ENCODE peak calls at places on chromosomes 13 and 19, in nine cellular contexts. One of them, this sample, is unnamed.

GRCh38 chr19:37251308-37252229 is 33.6 kb downstream of the ZNF383 start:
- DNase-seq in breast epithelium: peak
- DNase-seq in Peyer's patch: peak
- DNase-seq in fibroblast of pulmonary artery: peak
- DNase-seq in tibial nerve: peak
- DNase-seq in vagina: no peak
- DNase-seq in AG04450: peak
- DNase-seq in dorsolateral prefrontal cortex: peak
- DNase-seq in heart left ventricle: peak
- DNase-seq in this sample: peak

GRCh38 chr13:112867301-112867711 is 101.7 kb upstream of the MCF2L start:
- DNase-seq in breast epithelium: no peak
- DNase-seq in Peyer's patch: no peak
- DNase-seq in fibroblast of pulmonary artery: no peak
- DNase-seq in tibial nerve: no peak
- DNase-seq in vagina: no peak
- DNase-seq in AG04450: no peak
- DNase-seq in dorsolateral prefrontal cortex: no peak
- DNase-seq in heart left ventricle: no peak
- DNase-seq in this sample: no peak

GRCh38 chr13:94712812-94713555 is 639 bp upstream of the SOX21 start:
- DNase-seq in breast epithelium: no peak
- DNase-seq in Peyer's patch: no peak
- DNase-seq in fibroblast of pulmonary artery: peak
- DNase-seq in tibial nerve: no peak
- DNase-seq in vagina: no peak
- DNase-seq in AG04450: no peak
- DNase-seq in dorsolateral prefrontal cortex: peak
- DNase-seq in heart left ventricle: no peak
- DNase-seq in this sample: peak

GRCh38 chr13:92187378-92187989 is 789.1 kb downstream of the GPC5 start:
- DNase-seq in breast epithelium: no peak
- DNase-seq in Peyer's patch: no peak
- DNase-seq in fibroblast of pulmonary artery: peak
- DNase-seq in tibial nerve: peak
- DNase-seq in vagina: no peak
- DNase-seq in AG04450: no peak
- DNase-seq in dorsolateral prefrontal cortex: no peak
- DNase-seq in heart left ventricle: no peak
- DNase-seq in this sample: no peak

GRCh38 chr13:111429064-111429558 is 108.7 kb downstream of the TEX29 start:
- DNase-seq in breast epithelium: no peak
- DNase-seq in Peyer's patch: no peak
- DNase-seq in fibroblast of pulmonary artery: peak
- DNase-seq in tibial nerve: peak
- DNase-seq in vagina: no peak
- DNase-seq in AG04450: no peak
- DNase-seq in dorsolateral prefrontal cortex: no peak
- DNase-seq in heart left ventricle: no peak
- DNase-seq in this sample: peak

GRCh38 chr13:19782049-19782726 is 557 bp downstream of the PSPC1 start:
- DNase-seq in breast epithelium: peak
- DNase-seq in Peyer's patch: peak
- DNase-seq in fibroblast of pulmonary artery: peak
- DNase-seq in tibial nerve: peak
- DNase-seq in vagina: no peak
- DNase-seq in AG04450: no peak
- DNase-seq in dorsolateral prefrontal cortex: peak
- DNase-seq in heart left ventricle: peak
- DNase-seq in this sample: peak

GRCh38 chr13:35349673-35350278 is 126.7 kb downstream of the MAB21L1 start:
- DNase-seq in breast epithelium: no peak
- DNase-seq in Peyer's patch: no peak
- DNase-seq in fibroblast of pulmonary artery: peak
- DNase-seq in tibial nerve: no peak
- DNase-seq in vagina: no peak
- DNase-seq in AG04450: no peak
- DNase-seq in dorsolateral prefrontal cortex: no peak
- DNase-seq in heart left ventricle: no peak
- DNase-seq in this sample: no peak

GRCh38 chr13:102569488-102569887 is 27.3 kb upstream of the TPP2 start:
- DNase-seq in breast epithelium: no peak
- DNase-seq in Peyer's patch: no peak
- DNase-seq in fibroblast of pulmonary artery: peak
- DNase-seq in tibial nerve: no peak
- DNase-seq in vagina: no peak
- DNase-seq in AG04450: no peak
- DNase-seq in dorsolateral prefrontal cortex: no peak
- DNase-seq in heart left ventricle: no peak
- DNase-seq in this sample: peak

GRCh38 chr19:3822683-3823344 is 36.6 kb upstream of the MATK start:
- DNase-seq in breast epithelium: no peak
- DNase-seq in Peyer's patch: no peak
- DNase-seq in fibroblast of pulmonary artery: no peak
- DNase-seq in tibial nerve: no peak
- DNase-seq in vagina: no peak
- DNase-seq in AG04450: no peak
- DNase-seq in dorsolateral prefrontal cortex: no peak
- DNase-seq in heart left ventricle: no peak
- DNase-seq in this sample: no peak

GRCh38 chr19:3819989-3820388 is 33.8 kb upstream of the MATK start:
- DNase-seq in breast epithelium: no peak
- DNase-seq in Peyer's patch: no peak
- DNase-seq in fibroblast of pulmonary artery: no peak
- DNase-seq in tibial nerve: no peak
- DNase-seq in vagina: no peak
- DNase-seq in AG04450: no peak
- DNase-seq in dorsolateral prefrontal cortex: no peak
- DNase-seq in heart left ventricle: no peak
- DNase-seq in this sample: no peak

GRCh38 chr19:3821857-3822364 is 35.7 kb upstream of the MATK start:
- DNase-seq in breast epithelium: peak
- DNase-seq in Peyer's patch: peak
- DNase-seq in fibroblast of pulmonary artery: peak
- DNase-seq in tibial nerve: peak
- DNase-seq in vagina: no peak
- DNase-seq in AG04450: no peak
- DNase-seq in dorsolateral prefrontal cortex: no peak
- DNase-seq in heart left ventricle: peak
- DNase-seq in this sample: no peak

GRCh38 chr19:3823345-3823704 is 37.1 kb upstream of the MATK start:
- DNase-seq in breast epithelium: no peak
- DNase-seq in Peyer's patch: no peak
- DNase-seq in fibroblast of pulmonary artery: no peak
- DNase-seq in tibial nerve: no peak
- DNase-seq in vagina: no peak
- DNase-seq in AG04450: no peak
- DNase-seq in dorsolateral prefrontal cortex: no peak
- DNase-seq in heart left ventricle: no peak
- DNase-seq in this sample: no peak

DNA sequence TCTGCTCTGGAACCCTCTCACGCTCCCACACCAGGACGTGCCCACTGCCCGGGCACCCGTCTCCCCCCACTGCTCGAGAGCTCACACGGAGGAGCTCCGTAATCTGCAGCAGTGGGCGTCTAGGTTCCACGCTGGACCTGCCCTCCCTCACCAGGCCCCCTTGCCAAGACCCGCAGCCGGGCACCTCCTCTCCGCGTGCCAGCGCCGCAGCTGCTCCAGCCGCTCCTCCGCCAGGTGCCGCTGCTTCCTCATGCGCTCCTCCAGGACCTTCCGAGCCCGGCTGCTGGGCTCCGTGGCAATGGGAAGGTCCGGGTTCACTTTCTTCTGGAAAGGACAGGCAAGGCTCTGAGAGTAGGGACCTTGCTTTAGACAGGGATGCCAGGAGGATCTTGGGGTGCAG is 35.0 kb upstream of the MATK start:
- DNase-seq in breast epithelium: no peak
- DNase-seq in Peyer's patch: no peak
- DNase-seq in fibroblast of pulmonary artery: no peak
- DNase-seq in tibial nerve: no peak
- DNase-seq in vagina: no peak
- DNase-seq in AG04450: no peak
- DNase-seq in dorsolateral prefrontal cortex: no peak
- DNase-seq in heart left ventricle: no peak
- DNase-seq in this sample: no peak
- TF ChIP-seq CTCF in breast epithelium: no peak
- TF ChIP-seq CTCF in Peyer's patch: no peak
- TF ChIP-seq CTCF in fibroblast of pulmonary artery: no peak
- TF ChIP-seq CTCF in tibial nerve: no peak
- TF ChIP-seq CTCF in vagina: no peak
- TF ChIP-seq CTCF in AG04450: no peak
- TF ChIP-seq CTCF in dorsolateral prefrontal cortex: no peak
- TF ChIP-seq CTCF in heart left ventricle: no peak
- TF ChIP-seq CTCF in this sample: no peak

GRCh38 chr19:389935-390289 is 19.0 kb downstream of the C2CD4C start:
- DNase-seq in breast epithelium: no peak
- DNase-seq in Peyer's patch: no peak
- DNase-seq in fibroblast of pulmonary artery: no peak
- DNase-seq in tibial nerve: no peak
- DNase-seq in vagina: no peak
- DNase-seq in AG04450: no peak
- DNase-seq in dorsolateral prefrontal cortex: peak
- DNase-seq in heart left ventricle: no peak
- DNase-seq in this sample: no peak
- H3K4me3 ChIP-seq in breast epithelium: no peak
- H3K4me3 ChIP-seq in Peyer's patch: no peak
- H3K4me3 ChIP-seq in fibroblast of pulmonary artery: no peak
- H3K4me3 ChIP-seq in tibial nerve: no peak
- H3K4me3 ChIP-seq in vagina: no peak
- H3K4me3 ChIP-seq in AG04450: no peak
- H3K4me3 ChIP-seq in dorsolateral prefrontal cortex: no peak
- H3K4me3 ChIP-seq in heart left ventricle: no peak
- H3K4me3 ChIP-seq in this sample: no peak

GRCh38 chr19:296476-297225 is 5.4 kb upstream of the PLPP2 start:
- DNase-seq in breast epithelium: no peak
- DNase-seq in Peyer's patch: peak
- DNase-seq in fibroblast of pulmonary artery: no peak
- DNase-seq in tibial nerve: no peak
- DNase-seq in vagina: no peak
- DNase-seq in AG04450: no peak
- DNase-seq in dorsolateral prefrontal cortex: peak
- DNase-seq in heart left ventricle: no peak
- DNase-seq in this sample: no peak

GRCh38 chr19:293436-294110 is 2.4 kb upstream of the PLPP2 start:
- DNase-seq in breast epithelium: peak
- DNase-seq in Peyer's patch: peak
- DNase-seq in fibroblast of pulmonary artery: no peak
- DNase-seq in tibial nerve: no peak
- DNase-seq in vagina: no peak
- DNase-seq in AG04450: no peak
- DNase-seq in dorsolateral prefrontal cortex: no peak
- DNase-seq in heart left ventricle: no peak
- DNase-seq in this sample: no peak

GRCh38 chr19:295687-296370 is 4.6 kb upstream of the PLPP2 start:
- DNase-seq in breast epithelium: peak
- DNase-seq in Peyer's patch: peak
- DNase-seq in fibroblast of pulmonary artery: no peak
- DNase-seq in tibial nerve: no peak
- DNase-seq in vagina: no peak
- DNase-seq in AG04450: no peak
- DNase-seq in dorsolateral prefrontal cortex: no peak
- DNase-seq in heart left ventricle: no peak
- DNase-seq in this sample: no peak

GRCh38 chr19:294341-294818 is 3.2 kb upstream of the PLPP2 start:
- DNase-seq in breast epithelium: peak
- DNase-seq in Peyer's patch: peak
- DNase-seq in fibroblast of pulmonary artery: peak
- DNase-seq in tibial nerve: no peak
- DNase-seq in vagina: no peak
- DNase-seq in AG04450: no peak
- DNase-seq in dorsolateral prefrontal cortex: no peak
- DNase-seq in heart left ventricle: no peak
- DNase-seq in this sample: no peak

DNA sequence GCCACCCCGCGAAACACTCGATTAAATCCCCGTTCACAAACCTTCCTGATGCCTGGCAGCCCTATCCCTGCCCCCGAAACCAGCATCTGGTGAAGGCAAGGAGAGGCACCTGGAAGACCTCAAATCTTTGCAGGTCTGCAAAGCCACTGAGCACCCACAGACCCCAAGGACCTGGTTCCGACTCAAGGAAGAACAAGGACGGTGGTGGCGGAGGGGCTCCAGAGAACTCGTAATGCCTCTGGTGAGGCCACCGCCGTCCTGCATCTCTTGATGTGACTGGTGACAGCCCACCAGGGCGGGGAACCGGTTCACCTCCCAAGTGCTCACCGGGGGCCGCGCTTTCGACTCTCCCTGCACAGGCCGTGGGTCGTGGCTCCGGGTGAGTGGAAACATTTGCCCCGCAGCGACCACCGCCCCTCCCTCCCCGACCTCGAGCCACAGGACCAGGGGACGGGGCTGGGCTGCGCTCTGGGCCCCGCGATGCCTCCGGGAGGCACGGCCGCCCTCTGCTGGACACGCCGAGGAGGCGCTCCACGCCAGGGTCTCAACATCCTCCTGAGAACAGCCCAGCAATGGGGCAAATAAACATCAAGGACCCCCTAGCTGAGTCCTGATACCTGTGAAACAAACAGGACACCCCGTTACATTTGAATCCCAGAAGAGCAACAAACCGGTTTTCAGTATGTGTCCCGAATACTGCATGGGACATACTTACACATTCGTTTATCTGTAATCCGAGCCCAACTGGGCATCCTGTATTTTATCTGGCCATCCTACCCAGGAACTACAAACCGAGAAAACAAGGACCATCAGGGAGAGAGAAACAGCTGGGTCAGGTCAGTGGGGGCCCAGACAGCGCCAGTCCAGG is 3.9 kb upstream of the PLPP2 start:
- DNase-seq in breast epithelium: peak
- DNase-seq in Peyer's patch: peak
- DNase-seq in fibroblast of pulmonary artery: peak
- DNase-seq in tibial nerve: no peak
- DNase-seq in vagina: no peak
- DNase-seq in AG04450: no peak
- DNase-seq in dorsolateral prefrontal cortex: no peak
- DNase-seq in heart left ventricle: no peak
- DNase-seq in this sample: no peak
- TF ChIP-seq CTCF in breast epithelium: peak
- TF ChIP-seq CTCF in Peyer's patch: peak
- TF ChIP-seq CTCF in fibroblast of pulmonary artery: peak
- TF ChIP-seq CTCF in tibial nerve: peak
- TF ChIP-seq CTCF in vagina: no peak
- TF ChIP-seq CTCF in AG04450: peak
- TF ChIP-seq CTCF in dorsolateral prefrontal cortex: peak
- TF ChIP-seq CTCF in heart left ventricle: peak
- TF ChIP-seq CTCF in this sample: peak

DNA sequence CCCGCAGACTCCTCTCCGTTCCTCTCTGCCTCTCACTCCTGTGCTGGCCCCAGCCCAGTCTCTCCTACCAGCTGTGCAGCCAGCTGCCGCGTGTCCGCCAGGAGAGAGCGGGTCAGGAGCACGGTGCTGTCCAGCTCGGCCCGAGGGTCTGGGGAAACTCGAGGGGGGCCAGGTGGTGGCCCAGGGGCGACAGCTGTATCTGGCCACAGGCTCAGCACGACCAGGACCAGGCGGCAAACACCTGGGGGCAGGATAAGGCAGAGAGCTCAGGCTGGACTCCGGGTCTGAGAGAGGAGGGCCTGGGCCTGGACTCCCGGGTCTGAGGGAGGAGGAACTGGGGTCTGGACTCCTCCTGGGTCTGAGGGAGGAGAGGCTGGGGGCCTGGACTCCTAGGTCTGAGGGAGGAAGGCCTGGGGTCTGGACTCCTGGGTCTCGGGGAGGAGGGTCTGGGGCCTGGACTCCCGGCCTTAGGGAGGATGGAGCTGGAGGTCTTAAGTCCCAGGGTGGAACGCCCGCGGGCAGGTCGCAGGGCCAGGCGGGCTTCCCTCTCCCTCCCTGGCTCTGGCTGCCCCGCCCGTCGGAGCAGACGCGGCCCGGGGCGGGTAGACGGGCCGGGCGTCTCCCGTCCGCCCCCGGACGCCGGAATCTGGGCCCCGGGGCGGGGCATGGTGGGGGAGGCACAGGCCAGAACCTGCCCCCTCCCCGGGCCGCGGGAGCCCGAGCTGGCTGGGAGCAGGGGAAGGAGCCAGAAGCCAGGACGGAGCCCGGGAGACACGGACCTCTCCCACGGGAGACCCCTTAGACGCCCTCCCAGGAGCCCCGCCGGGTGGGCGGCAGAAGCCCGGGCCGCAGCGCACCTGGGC is 1.3 kb downstream of the IL11 start:
- DNase-seq in breast epithelium: no peak
- DNase-seq in Peyer's patch: no peak
- DNase-seq in fibroblast of pulmonary artery: peak
- DNase-seq in tibial nerve: no peak
- DNase-seq in vagina: no peak
- DNase-seq in AG04450: no peak
- DNase-seq in dorsolateral prefrontal cortex: no peak
- DNase-seq in heart left ventricle: no peak
- DNase-seq in this sample: no peak
- H3K4me3 ChIP-seq in breast epithelium: peak
- H3K4me3 ChIP-seq in Peyer's patch: peak
- H3K4me3 ChIP-seq in fibroblast of pulmonary artery: peak
- H3K4me3 ChIP-seq in tibial nerve: peak
- H3K4me3 ChIP-seq in vagina: no peak
- H3K4me3 ChIP-seq in AG04450: peak
- H3K4me3 ChIP-seq in dorsolateral prefrontal cortex: no peak
- H3K4me3 ChIP-seq in heart left ventricle: no peak
- H3K4me3 ChIP-seq in this sample: peak

This sample was measured in AG09309.